ENCODE peak calls at places on chromosomes 1 and 21, in eight cellular contexts. One of them, this sample, is unnamed.

GRCh38 chr1:17984510-17985085 is 123.0 kb upstream of the IGSF21 start:
- DNase-seq in body of pancreas: peak; percentile 39
- DNase-seq in upper lobe of right lung: peak; percentile 33
- DNase-seq in occipital lobe: no peak
- DNase-seq in NCI-H2029 treated with DMSO at 0.1 percent for 48 hours: no peak
- DNase-seq in lung: no peak
- DNase-seq in lung microvascular endothelial cell: peak; percentile 9
- DNase-seq in NCI-H187: peak; percentile 44
- DNase-seq in this sample: peak; percentile 68

GRCh38 chr21:44012474-44013379 is 618 bp downstream of the TRAPPC10 start:
- DNase-seq in body of pancreas: peak; percentile 57
- DNase-seq in lung microvascular endothelial cell: peak; percentile 60
- DNase-seq in NCI-H2029 treated with DMSO at 0.1 percent for 48 hours: no peak
- DNase-seq in lung: peak; percentile 71
- DNase-seq in occipital lobe: peak; percentile 57
- DNase-seq in upper lobe of right lung: peak; percentile 90
- DNase-seq in NCI-H187: peak; percentile 33
- DNase-seq in this sample: peak; percentile 91

GRCh38 chr1:178086294-178087255 is 7.3 kb upstream of the RASAL2 start:
- DNase-seq in body of pancreas: no peak
- DNase-seq in NCI-H187: no peak
- DNase-seq in lung: peak; percentile 44
- DNase-seq in upper lobe of right lung: no peak
- DNase-seq in NCI-H2029 treated with DMSO at 0.1 percent for 48 hours: no peak
- DNase-seq in occipital lobe: no peak
- DNase-seq in lung microvascular endothelial cell: no peak
- DNase-seq in this sample: no peak

GRCh38 chr1:116529199-116529616 is 41.6 kb downstream of the CD58 start:
- DNase-seq in occipital lobe: no peak
- DNase-seq in NCI-H187: no peak
- DNase-seq in body of pancreas: no peak
- DNase-seq in NCI-H2029 treated with DMSO at 0.1 percent for 48 hours: no peak
- DNase-seq in lung: no peak
- DNase-seq in upper lobe of right lung: no peak
- DNase-seq in lung microvascular endothelial cell: no peak
- DNase-seq in this sample: no peak

GRCh38 chr1:64539279-64539678 is 69.3 kb downstream of the CACHD1 start:
- DNase-seq in lung microvascular endothelial cell: no peak
- DNase-seq in body of pancreas: no peak
- DNase-seq in NCI-H187: no peak
- DNase-seq in lung: no peak
- DNase-seq in upper lobe of right lung: no peak
- DNase-seq in occipital lobe: no peak
- DNase-seq in NCI-H2029 treated with DMSO at 0.1 percent for 48 hours: no peak
- DNase-seq in this sample: no peak

GRCh38 chr1:223473576-223474344 is 80.5 kb downstream of the CCDC185 start:
- DNase-seq in occipital lobe: no peak
- DNase-seq in lung: no peak
- DNase-seq in upper lobe of right lung: no peak
- DNase-seq in body of pancreas: no peak
- DNase-seq in lung microvascular endothelial cell: no peak
- DNase-seq in NCI-H187: no peak
- DNase-seq in NCI-H2029 treated with DMSO at 0.1 percent for 48 hours: no peak
- DNase-seq in this sample: no peak

GRCh38 chr1:220786337-220787068 is at the start of gene MTARC1:
- DNase-seq in lung: peak; percentile 85
- DNase-seq in NCI-H187: no peak
- DNase-seq in NCI-H2029 treated with DMSO at 0.1 percent for 48 hours: no peak
- DNase-seq in upper lobe of right lung: peak; percentile 89
- DNase-seq in occipital lobe: peak; percentile 58
- DNase-seq in body of pancreas: peak; percentile 76
- DNase-seq in lung microvascular endothelial cell: peak; percentile 49
- DNase-seq in this sample: peak; percentile 52

GRCh38 chr1:35924838-35925237 is 6.1 kb upstream of the AGO3 start:
- DNase-seq in lung microvascular endothelial cell: no peak
- DNase-seq in body of pancreas: no peak
- DNase-seq in NCI-H187: no peak
- DNase-seq in upper lobe of right lung: no peak
- DNase-seq in occipital lobe: no peak
- DNase-seq in NCI-H2029 treated with DMSO at 0.1 percent for 48 hours: no peak
- DNase-seq in lung: no peak
- DNase-seq in this sample: no peak

GRCh38 chr1:74531807-74532206 is 19.4 kb upstream of the LRRC53 start:
- DNase-seq in NCI-H187: no peak
- DNase-seq in NCI-H2029 treated with DMSO at 0.1 percent for 48 hours: no peak
- DNase-seq in body of pancreas: no peak
- DNase-seq in lung: no peak
- DNase-seq in occipital lobe: no peak
- DNase-seq in upper lobe of right lung: no peak
- DNase-seq in lung microvascular endothelial cell: no peak
- DNase-seq in this sample: no peak

GRCh38 chr1:193629875-193630274 is 443.5 kb upstream of the B3GALT2 start:
- DNase-seq in NCI-H2029 treated with DMSO at 0.1 percent for 48 hours: no peak
- DNase-seq in lung microvascular endothelial cell: peak; percentile 60
- DNase-seq in body of pancreas: no peak
- DNase-seq in occipital lobe: no peak
- DNase-seq in NCI-H187: no peak
- DNase-seq in upper lobe of right lung: no peak
- DNase-seq in lung: no peak
- DNase-seq in this sample: no peak

GRCh38 chr1:223411309-223411708 is 18.1 kb downstream of the CCDC185 start:
- DNase-seq in occipital lobe: no peak
- DNase-seq in upper lobe of right lung: no peak
- DNase-seq in NCI-H2029 treated with DMSO at 0.1 percent for 48 hours: no peak
- DNase-seq in lung microvascular endothelial cell: no peak
- DNase-seq in lung: no peak
- DNase-seq in NCI-H187: no peak
- DNase-seq in body of pancreas: no peak
- DNase-seq in this sample: no peak

GRCh38 chr1:69946935-69947334 is 258.4 kb downstream of the LRRC40 start:
- DNase-seq in NCI-H2029 treated with DMSO at 0.1 percent for 48 hours: no peak
- DNase-seq in body of pancreas: no peak
- DNase-seq in upper lobe of right lung: no peak
- DNase-seq in lung microvascular endothelial cell: no peak
- DNase-seq in occipital lobe: no peak
- DNase-seq in NCI-H187: no peak
- DNase-seq in lung: no peak
- DNase-seq in this sample: no peak

GRCh38 chr1:77742011-77742555 is 17.6 kb downstream of the USP33 start:
- DNase-seq in lung microvascular endothelial cell: peak; percentile 41
- DNase-seq in lung: no peak
- DNase-seq in NCI-H2029 treated with DMSO at 0.1 percent for 48 hours: no peak
- DNase-seq in NCI-H187: no peak
- DNase-seq in occipital lobe: no peak
- DNase-seq in upper lobe of right lung: no peak
- DNase-seq in body of pancreas: no peak
- DNase-seq in this sample: no peak

GRCh38 chr1:200081151-200081981 is 53.9 kb downstream of the NR5A2 start:
- DNase-seq in lung: no peak
- DNase-seq in body of pancreas: no peak
- DNase-seq in lung microvascular endothelial cell: peak; percentile 79
- DNase-seq in upper lobe of right lung: no peak
- DNase-seq in NCI-H2029 treated with DMSO at 0.1 percent for 48 hours: no peak
- DNase-seq in occipital lobe: no peak
- DNase-seq in NCI-H187: no peak
- DNase-seq in this sample: no peak

GRCh38 chr1:203638914-203639313 is 12.3 kb downstream of the ATP2B4 start:
- DNase-seq in NCI-H187: no peak
- DNase-seq in upper lobe of right lung: no peak
- DNase-seq in lung: peak; percentile 33
- DNase-seq in occipital lobe: no peak
- DNase-seq in body of pancreas: no peak
- DNase-seq in NCI-H2029 treated with DMSO at 0.1 percent for 48 hours: no peak
- DNase-seq in lung microvascular endothelial cell: no peak
- DNase-seq in this sample: peak; percentile 39

GRCh38 chr1:23718482-23718881 is 24.8 kb upstream of the ELOA start:
- DNase-seq in NCI-H2029 treated with DMSO at 0.1 percent for 48 hours: no peak
- DNase-seq in body of pancreas: no peak
- DNase-seq in lung: no peak
- DNase-seq in lung microvascular endothelial cell: peak; percentile 28
- DNase-seq in NCI-H187: no peak
- DNase-seq in occipital lobe: no peak
- DNase-seq in upper lobe of right lung: no peak
- DNase-seq in this sample: peak; percentile 52

GRCh38 chr1:2948001-2948750 is 73.1 kb upstream of the ACTRT2 start:
- DNase-seq in NCI-H2029 treated with DMSO at 0.1 percent for 48 hours: no peak
- DNase-seq in upper lobe of right lung: peak; percentile 40
- DNase-seq in lung: no peak
- DNase-seq in occipital lobe: no peak
- DNase-seq in body of pancreas: no peak
- DNase-seq in NCI-H187: no peak
- DNase-seq in lung microvascular endothelial cell: no peak
- DNase-seq in this sample: no peak

GRCh38 chr1:20575544-20576056 is 13.3 kb upstream of the CDA start:
- DNase-seq in lung microvascular endothelial cell: no peak
- DNase-seq in lung: no peak
- DNase-seq in NCI-H187: no peak
- DNase-seq in body of pancreas: no peak
- DNase-seq in upper lobe of right lung: no peak
- DNase-seq in occipital lobe: no peak
- DNase-seq in NCI-H2029 treated with DMSO at 0.1 percent for 48 hours: no peak
- DNase-seq in this sample: no peak

GRCh38 chr1:59976194-59977074 is 49.9 kb upstream of the CYP2J2 start:
- DNase-seq in upper lobe of right lung: peak; percentile 73
- DNase-seq in NCI-H2029 treated with DMSO at 0.1 percent for 48 hours: peak; percentile 93
- DNase-seq in lung: peak; percentile 57
- DNase-seq in lung microvascular endothelial cell: peak; percentile 65
- DNase-seq in occipital lobe: peak; percentile 35
- DNase-seq in NCI-H187: peak; percentile 30
- DNase-seq in body of pancreas: peak; percentile 74
- DNase-seq in this sample: peak; percentile 58

GRCh38 chr1:91553196-91553595 is 52.5 kb downstream of the CDC7 start:
- DNase-seq in occipital lobe: no peak
- DNase-seq in lung microvascular endothelial cell: no peak
- DNase-seq in NCI-H187: no peak
- DNase-seq in body of pancreas: peak; percentile 16
- DNase-seq in NCI-H2029 treated with DMSO at 0.1 percent for 48 hours: no peak
- DNase-seq in upper lobe of right lung: no peak
- DNase-seq in lung: no peak
- DNase-seq in this sample: no peak

GRCh38 chr1:242754061-242754648 is 229.7 kb upstream of the PLD5 start:
- DNase-seq in NCI-H2029 treated with DMSO at 0.1 percent for 48 hours: no peak
- DNase-seq in lung: no peak
- DNase-seq in occipital lobe: no peak
- DNase-seq in upper lobe of right lung: no peak
- DNase-seq in lung microvascular endothelial cell: no peak
- DNase-seq in body of pancreas: no peak
- DNase-seq in NCI-H187: no peak
- DNase-seq in this sample: no peak

GRCh38 chr1:215710340-215710971 is 143.4 kb downstream of the KCTD3 start:
- DNase-seq in lung microvascular endothelial cell: peak; percentile 53
- DNase-seq in occipital lobe: no peak
- DNase-seq in NCI-H187: no peak
- DNase-seq in upper lobe of right lung: no peak
- DNase-seq in lung: no peak
- DNase-seq in body of pancreas: no peak
- DNase-seq in NCI-H2029 treated with DMSO at 0.1 percent for 48 hours: peak; percentile 32
- DNase-seq in this sample: peak; percentile 70

GRCh38 chr1:54290443-54291184 is 90.6 kb downstream of the MRPL37 start:
- DNase-seq in NCI-H187: no peak
- DNase-seq in occipital lobe: peak; percentile 61
- DNase-seq in upper lobe of right lung: no peak
- DNase-seq in body of pancreas: no peak
- DNase-seq in NCI-H2029 treated with DMSO at 0.1 percent for 48 hours: no peak
- DNase-seq in lung: no peak
- DNase-seq in lung microvascular endothelial cell: no peak
- DNase-seq in this sample: no peak

GRCh38 chr1:16120411-16120810 is 35.5 kb downstream of the EPHA2 start:
- DNase-seq in body of pancreas: no peak
- DNase-seq in NCI-H2029 treated with DMSO at 0.1 percent for 48 hours: no peak
- DNase-seq in NCI-H187: no peak
- DNase-seq in occipital lobe: no peak
- DNase-seq in upper lobe of right lung: no peak
- DNase-seq in lung: no peak
- DNase-seq in lung microvascular endothelial cell: no peak
- DNase-seq in this sample: no peak

GRCh38 chr1:6631058-6631457 is 6.4 kb downstream of the THAP3 start:
- DNase-seq in NCI-H187: no peak
- DNase-seq in NCI-H2029 treated with DMSO at 0.1 percent for 48 hours: no peak
- DNase-seq in lung microvascular endothelial cell: no peak
- DNase-seq in lung: no peak
- DNase-seq in upper lobe of right lung: no peak
- DNase-seq in body of pancreas: no peak
- DNase-seq in occipital lobe: no peak
- DNase-seq in this sample: no peak

GRCh38 chr1:67052741-67053534 is 1.0 kb downstream of the SLC35D1 start:
- DNase-seq in NCI-H2029 treated with DMSO at 0.1 percent for 48 hours: no peak
- DNase-seq in lung: peak; percentile 31
- DNase-seq in body of pancreas: peak; percentile 40
- DNase-seq in lung microvascular endothelial cell: no peak
- DNase-seq in NCI-H187: no peak
- DNase-seq in upper lobe of right lung: peak; percentile 65
- DNase-seq in occipital lobe: peak; percentile 51
- DNase-seq in this sample: peak; percentile 21

GRCh38 chr1:42335809-42336518 is 929 bp upstream of the FOXJ3 start:
- DNase-seq in NCI-H2029 treated with DMSO at 0.1 percent for 48 hours: peak; percentile 99
- DNase-seq in body of pancreas: peak; percentile 35
- DNase-seq in lung: peak; percentile 51
- DNase-seq in upper lobe of right lung: no peak
- DNase-seq in lung microvascular endothelial cell: peak; percentile 42
- DNase-seq in occipital lobe: no peak
- DNase-seq in NCI-H187: no peak
- DNase-seq in this sample: no peak

GRCh38 chr1:7684132-7684531 is 87.0 kb upstream of the VAMP3 start:
- DNase-seq in lung microvascular endothelial cell: no peak
- DNase-seq in NCI-H2029 treated with DMSO at 0.1 percent for 48 hours: no peak
- DNase-seq in occipital lobe: no peak
- DNase-seq in upper lobe of right lung: no peak
- DNase-seq in body of pancreas: no peak
- DNase-seq in NCI-H187: no peak
- DNase-seq in lung: no peak
- DNase-seq in this sample: no peak

GRCh38 chr21:36321325-36322082 is 1.5 kb downstream of the MORC3 start:
- DNase-seq in NCI-H2029 treated with DMSO at 0.1 percent for 48 hours: peak; percentile 62
- DNase-seq in lung: no peak
- DNase-seq in lung microvascular endothelial cell: peak; percentile 84
- DNase-seq in upper lobe of right lung: no peak
- DNase-seq in body of pancreas: no peak
- DNase-seq in NCI-H187: no peak
- DNase-seq in occipital lobe: no peak
- DNase-seq in this sample: peak; percentile 60

GRCh38 chr21:18164933-18165332 is 79.7 kb upstream of the CHODL start:
- DNase-seq in NCI-H2029 treated with DMSO at 0.1 percent for 48 hours: no peak
- DNase-seq in body of pancreas: no peak
- DNase-seq in upper lobe of right lung: no peak
- DNase-seq in NCI-H187: no peak
- DNase-seq in occipital lobe: no peak
- DNase-seq in lung microvascular endothelial cell: no peak
- DNase-seq in lung: no peak
- DNase-seq in this sample: peak; percentile 53

GRCh38 chr1:14742181-14742980 is 143.9 kb downstream of the KAZN start:
- DNase-seq in lung microvascular endothelial cell: no peak
- DNase-seq in upper lobe of right lung: no peak
- DNase-seq in NCI-H187: no peak
- DNase-seq in body of pancreas: no peak
- DNase-seq in occipital lobe: no peak
- DNase-seq in lung: no peak
- DNase-seq in NCI-H2029 treated with DMSO at 0.1 percent for 48 hours: peak; percentile 29
- DNase-seq in this sample: no peak

GRCh38 chr1:98460136-98460535 is 201.4 kb upstream of the SNX7 start:
- DNase-seq in body of pancreas: no peak
- DNase-seq in NCI-H2029 treated with DMSO at 0.1 percent for 48 hours: no peak
- DNase-seq in NCI-H187: no peak
- DNase-seq in upper lobe of right lung: no peak
- DNase-seq in lung microvascular endothelial cell: no peak
- DNase-seq in occipital lobe: no peak
- DNase-seq in lung: no peak
- DNase-seq in this sample: no peak

GRCh38 chr1:200727257-200727656 is 11.4 kb upstream of the CAMSAP2 start:
- DNase-seq in occipital lobe: no peak
- DNase-seq in NCI-H187: no peak
- DNase-seq in upper lobe of right lung: no peak
- DNase-seq in body of pancreas: no peak
- DNase-seq in lung: no peak
- DNase-seq in lung microvascular endothelial cell: no peak
- DNase-seq in NCI-H2029 treated with DMSO at 0.1 percent for 48 hours: no peak
- DNase-seq in this sample: no peak

GRCh38 chr1:23756676-23757075 is 13.4 kb downstream of the ELOA start:
- DNase-seq in lung: no peak
- DNase-seq in NCI-H187: no peak
- DNase-seq in upper lobe of right lung: no peak
- DNase-seq in body of pancreas: no peak
- DNase-seq in NCI-H2029 treated with DMSO at 0.1 percent for 48 hours: no peak
- DNase-seq in occipital lobe: no peak
- DNase-seq in lung microvascular endothelial cell: no peak
- DNase-seq in this sample: no peak

This sample was measured in RPMI8226.